ENCODE peak calls at places on chromosomes 5 and 9, in ten cellular contexts. V, B, L, P, D, N, K, Q, Z and W are unnamed samples. For H3K4me1 and H3K36me3, the result is how much of the 10 kb centered on the place peaks cover.

GRCh38 chr5:135705941-135706340 is 127.2 kb upstream of the CXCL14 start:
- DNase-seq in Z (no peak), P (no peak), V (no peak), B (no peak), K (no peak), L (no peak), N (no peak), D (no peak), Q (no peak), W (no peak)

GRCh38 chr5:108650997-108651396 is 96.7 kb upstream of the FER start:
- DNase-seq in L (no peak), N (no peak), K (no peak), Z (no peak), P (no peak), B (no peak), V (no peak), D (no peak), Q (no peak), W (no peak)

GRCh38 chr5:36444582-36444999 is 142.9 kb upstream of the RANBP3L start:
- DNase-seq in K (no peak), Q (no peak), P (no peak), B (peak), L (peak), Z (no peak), N (no peak), V (peak), D (peak), W (no peak)

GRCh38 chr9:112020680-112021596 is 124.3 kb downstream of the UGCG start:
- DNase-seq in Q (no peak), K (no peak), V (no peak), N (peak), Z (no peak), B (no peak), D (no peak), L (no peak), P (no peak), W (no peak)

GRCh38 chr5:160511280-160511929 is 89.8 kb downstream of the PTTG1 start:
- DNase-seq in K (no peak), Q (no peak), D (no peak), V (no peak), P (no peak), L (no peak), N (no peak), B (no peak), Z (no peak), W (no peak)

GRCh38 chr9:77486968-77487367 is 161.2 kb downstream of the GNA14 start:
- DNase-seq in L (no peak), D (no peak), K (no peak), Q (no peak), P (no peak), Z (no peak), N (no peak), B (no peak), V (no peak), W (no peak)

GRCh38 chr9:23663946-23664345 is 162.1 kb downstream of the ELAVL2 start:
- DNase-seq in D (no peak), L (no peak), Z (no peak), K (no peak), V (no peak), B (no peak), P (no peak), Q (no peak), N (no peak), W (no peak)

GRCh38 chr5:172770374-172770674 is 671 bp downstream of the DUSP1 start:
- DNase-seq in D (no peak), N (no peak), B (no peak), L (no peak), Q (no peak), P (no peak), V (no peak), Z (no peak), K (no peak), W (no peak)

GRCh38 chr9:69898714-69899209 is 78.1 kb downstream of the CFAP95 start:
- DNase-seq in D (no peak), K (no peak), L (no peak), Q (no peak), B (no peak), P (no peak), Z (no peak), N (peak), V (no peak), W (no peak)

GRCh38 chr5:14149672-14150053 is 6.5 kb downstream of the TRIO start:
- DNase-seq in P (no peak), L (no peak), B (no peak), Q (no peak), N (no peak), D (no peak), K (no peak), V (no peak), Z (no peak), W (no peak)
- H3K4me1 ChIP-seq in P (half or more), L (half or more), B (half or more), Q (under half), N (under half), D (half or more), K (half or more), V (half or more), Z (half or more), W (under half)

DNA sequence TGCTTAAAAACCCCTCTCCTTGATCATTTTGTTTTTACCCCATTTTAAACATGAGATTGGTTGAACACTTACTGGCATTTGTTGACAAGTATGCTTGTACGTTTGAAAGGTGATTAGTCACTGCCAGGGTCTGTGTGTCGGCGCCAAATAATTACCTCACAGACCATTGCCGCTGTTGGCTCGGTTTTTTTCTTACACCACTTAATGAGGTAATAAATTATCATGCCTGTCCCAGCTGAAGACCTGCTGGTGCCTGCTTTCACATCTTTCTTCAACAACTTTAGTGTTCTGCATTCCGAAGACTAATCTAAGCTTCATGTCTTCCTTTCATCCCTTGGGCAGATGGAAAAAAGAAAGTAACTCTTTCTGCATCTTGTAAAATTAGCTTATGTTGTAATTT is 66.0 kb upstream of the CARTPT start:
- DNase-seq in K (no peak), N (peak), B (peak), V (no peak), L (no peak), Z (no peak), P (no peak), D (no peak), Q (no peak), W (no peak)
- H3K27ac ChIP-seq in K (no peak), N (no peak), B (no peak), V (no peak), L (no peak), Z (peak), P (peak), D (no peak), Q (no peak), W (no peak)

DNA sequence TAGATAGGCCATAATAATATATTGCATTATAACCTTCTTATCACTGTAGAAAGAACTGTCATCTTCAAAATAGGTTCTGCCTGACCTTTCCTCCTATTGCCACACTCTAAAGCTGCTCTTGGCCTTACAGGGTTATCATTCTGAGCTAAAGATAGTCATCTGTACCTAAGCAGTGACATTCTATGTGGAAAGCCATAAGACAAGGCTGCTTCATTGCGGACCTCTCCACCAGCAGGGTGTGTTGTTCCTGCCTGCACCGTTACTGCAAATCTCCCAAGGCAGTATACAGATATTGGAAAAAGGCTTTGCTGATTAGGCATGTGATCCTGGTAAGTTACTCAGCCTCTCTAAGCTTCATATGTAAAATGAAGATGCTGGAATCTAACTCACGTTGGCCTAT is 8.1 kb downstream of the ZNF622 start:
- DNase-seq in Q (no peak), L (no peak), B (no peak), P (no peak), Z (no peak), K (no peak), N (no peak), D (no peak), V (no peak), W (no peak)
- H3K36me3 ChIP-seq in Q (under half), L (half or more), B (half or more), P (half or more), Z (under half), K (under half), N (half or more), D (under half), V (under half), W (under half)

GRCh38 chr5:95916687-95917085 is 45.0 kb downstream of the ELL2 start:
- DNase-seq in N (peak), B (no peak), Q (no peak), P (no peak), Z (no peak), V (no peak), D (no peak), K (no peak), L (no peak), W (no peak)

GRCh38 chr5:95919658-95920057 is 42.0 kb downstream of the ELL2 start:
- DNase-seq in V (no peak), B (no peak), N (no peak), Q (no peak), Z (no peak), K (no peak), P (no peak), L (no peak), D (no peak), W (no peak)

GRCh38 chr5:95920822-95921221 is 40.8 kb downstream of the ELL2 start:
- DNase-seq in N (no peak), K (no peak), L (no peak), Q (no peak), B (no peak), V (no peak), Z (no peak), D (no peak), P (no peak), W (no peak)

GRCh38 chr5:95917207-95917606 is 44.4 kb downstream of the ELL2 start:
- DNase-seq in Q (no peak), B (no peak), D (no peak), K (no peak), P (no peak), N (no peak), V (no peak), L (no peak), Z (no peak), W (no peak)

DNA sequence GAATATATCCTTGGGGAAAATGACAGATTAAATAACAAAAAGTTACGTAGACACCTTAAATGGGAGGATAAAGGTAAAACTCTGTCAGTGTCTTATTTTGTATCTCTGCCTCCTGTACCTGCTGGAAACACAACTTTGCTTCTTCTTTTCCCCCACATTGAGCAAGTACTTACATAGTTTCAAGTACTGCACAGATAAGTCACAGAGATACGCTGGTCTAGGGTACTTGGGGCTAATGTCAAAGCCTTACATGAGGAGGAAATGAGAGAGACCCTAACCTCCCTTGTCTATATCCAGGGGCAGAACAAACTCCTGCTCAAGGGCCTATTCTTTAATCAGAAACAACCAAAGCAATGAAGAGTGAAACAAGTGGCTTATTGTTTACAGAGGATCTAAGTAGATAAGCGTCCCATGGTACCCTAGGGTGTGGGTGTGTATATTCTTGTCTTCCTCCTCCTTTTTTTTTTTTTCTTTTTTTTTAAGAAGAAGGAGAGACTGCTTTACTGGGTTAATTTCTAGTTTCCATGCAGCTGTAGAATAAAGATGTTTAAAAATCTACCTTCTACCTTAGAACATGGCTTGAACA is 43.1 kb downstream of the ELL2 start:
- DNase-seq in Z (no peak), K (no peak), P (no peak), D (no peak), Q (no peak), B (no peak), V (no peak), N (no peak), L (no peak), W (no peak)
- H3K4me1 ChIP-seq in Z (under half), K (under half), P (under half), D (under half), Q (under half), B (under half), V (under half), N (under half), L (half or more), W (under half)

DNA sequence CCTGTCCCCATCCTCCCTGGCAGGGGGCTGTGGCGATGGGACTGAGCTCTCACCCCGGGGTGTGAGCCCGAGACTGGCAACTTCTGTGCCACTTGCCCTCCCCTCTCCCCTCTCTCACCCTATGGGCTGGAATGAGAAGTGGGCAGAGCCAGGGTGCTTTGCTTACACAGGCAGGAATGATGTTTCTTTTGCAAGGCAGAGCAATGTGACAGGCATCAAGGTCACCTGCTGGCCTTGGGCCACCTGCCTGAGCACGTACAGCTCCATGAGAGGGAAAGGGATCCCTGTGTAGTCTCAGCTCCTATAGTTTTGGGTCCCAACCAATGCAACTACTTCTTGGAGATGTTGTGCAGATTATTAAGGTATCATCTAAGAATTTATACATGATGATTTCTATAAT is 252.8 kb upstream of the DAP start:
- DNase-seq in Z (no peak), D (no peak), N (no peak), B (no peak), L (peak), Q (no peak), P (no peak), V (no peak), K (no peak), W (no peak)
- H3K27ac ChIP-seq in Z (no peak), D (no peak), N (no peak), B (peak), L (peak), Q (no peak), P (no peak), V (no peak), K (no peak), W (no peak)

DNA sequence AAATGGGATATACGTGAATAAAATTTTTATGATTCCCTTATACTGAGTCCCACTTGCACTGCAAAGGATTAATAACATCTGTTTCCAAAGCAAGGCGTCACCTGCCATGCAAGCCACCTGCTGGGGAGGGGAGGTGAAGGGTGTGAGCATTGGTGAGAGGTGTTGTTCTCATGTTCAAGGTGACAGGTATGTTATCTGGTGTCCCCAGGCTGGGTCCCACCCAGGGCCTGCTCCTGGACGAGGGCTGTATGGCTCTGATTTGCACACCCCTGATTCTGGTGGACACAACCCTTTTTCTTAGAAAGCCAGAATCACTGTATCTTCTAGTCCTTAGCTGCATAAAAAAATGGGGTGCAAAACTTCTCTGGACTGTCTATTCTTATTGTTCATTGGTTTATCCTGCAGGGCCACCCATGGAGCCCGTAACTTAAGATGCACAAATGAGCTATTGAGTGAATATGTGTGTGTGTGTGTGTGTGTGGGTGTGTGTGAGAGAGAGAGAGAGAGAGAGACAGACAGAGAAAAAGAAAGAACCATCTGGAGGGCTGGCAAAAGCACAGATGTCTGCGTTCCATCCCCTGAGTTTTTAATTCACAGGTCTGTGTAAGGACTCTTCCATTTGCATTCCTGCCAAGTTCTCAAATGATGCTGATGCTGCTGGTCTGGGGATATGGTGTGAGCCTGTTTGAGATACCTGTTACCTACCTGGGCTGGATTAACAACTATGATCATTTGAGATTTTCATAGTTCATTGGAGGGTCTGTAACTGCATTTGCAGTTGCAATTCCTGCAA is 53.8 kb downstream of the SYK start:
- DNase-seq in V (no peak), N (no peak), B (no peak), Z (no peak), L (no peak), D (no peak), P (no peak), Q (no peak), K (no peak), W (no peak)
- H3K36me3 ChIP-seq in V (under half), N (under half), B (under half), Z (under half), L (under half), D (under half), P (under half), Q (under half), K (under half), W (under half)

GRCh38 chr9:22031664-22032411 is 22.7 kb upstream of the CDKN2B start:
- DNase-seq in D (no peak), Z (no peak), L (no peak), P (no peak), K (no peak), B (no peak), Q (no peak), V (no peak), N (no peak), W (no peak)

GRCh38 chr9:22033012-22033630 is 24.0 kb upstream of the CDKN2B start:
- DNase-seq in Z (no peak), D (no peak), P (no peak), V (no peak), L (no peak), B (no peak), N (no peak), Q (no peak), K (no peak), W (no peak)

GRCh38 chr9:22029231-22029630 is 20.1 kb upstream of the CDKN2B start:
- DNase-seq in P (no peak), K (no peak), N (no peak), B (no peak), V (no peak), Q (no peak), L (no peak), D (no peak), Z (no peak), W (no peak)

GRCh38 chr9:22028394-22028793 is 19.3 kb upstream of the CDKN2B start:
- DNase-seq in L (no peak), V (no peak), P (no peak), Z (no peak), K (no peak), D (no peak), Q (no peak), B (no peak), N (no peak), W (no peak)

GRCh38 chr9:22030101-22030598 is 21.0 kb upstream of the CDKN2B start:
- DNase-seq in V (no peak), B (no peak), Q (no peak), D (no peak), K (no peak), Z (no peak), L (no peak), P (no peak), N (peak), W (no peak)
- H3K4me1 ChIP-seq in V (under half), B (under half), Q (under half), D (under half), K (under half), Z (under half), L (under half), P (under half), N (under half), W (under half)

GRCh38 chr5:52788505-52788821 is 747 bp downstream of the ITGA1 start:
- DNase-seq in D (no peak), K (no peak), P (no peak), B (no peak), V (no peak), N (no peak), Q (no peak), L (no peak), Z (no peak), W (no peak)

GRCh38 chr5:52789378-52789777 is 1.7 kb downstream of the ITGA1 start:
- DNase-seq in B (no peak), Z (no peak), K (no peak), D (no peak), V (no peak), N (no peak), Q (no peak), P (no peak), L (no peak), W (no peak)

GRCh38 chr5:52786937-52787599 is 648 bp upstream of the ITGA1 start:
- DNase-seq in L (no peak), B (peak), N (peak), K (peak), P (no peak), Q (peak), D (no peak), V (no peak), Z (peak), W (peak)

GRCh38 chr5:52786391-52786790 is 1.3 kb upstream of the ITGA1 start:
- DNase-seq in P (no peak), K (no peak), L (no peak), D (no peak), N (no peak), Q (no peak), V (no peak), Z (no peak), B (no peak), W (no peak)

GRCh38 chr5:52787600-52788504 is at the start of the genes ITGA1 and PELO:
- DNase-seq in Q (peak), V (peak), Z (peak), B (peak), N (peak), K (peak), P (no peak), L (peak), D (peak), W (peak)
- H3K27ac ChIP-seq in Q (no peak), V (peak), Z (peak), B (peak), N (peak), K (peak), P (peak), L (peak), D (peak), W (peak)